ENCODE peak calls at places on chromosomes 1 and 21, in seven cellular contexts. A is body of pancreas, F is Right ventricle myocardium superior, Q is NCI-H510A, C is OCI-LY7, O is psoas muscle, P is Panc1. R is an unnamed sample.

GRCh38 chr21:38503588-38503987 is 5.3 kb upstream of the ERG start:
- DNase-seq in A (no peak), F (no peak), Q (no peak), C (no peak), O (no peak), P (no peak), R (no peak)

GRCh38 chr1:46442317-46443161 is 47.1 kb upstream of the DMBX1 start:
- DNase-seq in A (peak), F (peak), Q (peak), C (peak), O (peak), P (peak), R (peak)

GRCh38 chr1:26336477-26337205 is 17.3 kb downstream of the CRYBG2 start:
- DNase-seq in A (peak), F (peak), Q (peak), C (peak), O (peak), P (no peak), R (peak)

GRCh38 chr1:55712148-55712547 is 497.0 kb upstream of the USP24 start:
- DNase-seq in A (no peak), F (no peak), Q (no peak), C (no peak), O (no peak), P (no peak), R (no peak)

GRCh38 chr1:63929106-63929478 is 155.3 kb downstream of the ROR1 start:
- DNase-seq in A (no peak), F (no peak), Q (no peak), C (no peak), O (no peak), P (no peak), R (no peak)

GRCh38 chr1:7551442-7551841 is 219.7 kb upstream of the VAMP3 start:
- DNase-seq in A (no peak), F (no peak), Q (no peak), C (no peak), O (no peak), P (no peak), R (no peak)

GRCh38 chr1:210448293-210448892 is 119.7 kb downstream of the HHAT start:
- DNase-seq in A (peak), F (no peak), Q (peak), C (peak), O (no peak), P (peak), R (peak)

GRCh38 chr1:24253569-24253968 is 65.6 kb upstream of the GRHL3 start:
- DNase-seq in A (no peak), F (no peak), Q (no peak), C (peak), O (no peak), P (no peak), R (no peak)

GRCh38 chr1:229757226-229757625 is 131.2 kb downstream of the URB2 start:
- DNase-seq in A (no peak), F (no peak), Q (no peak), C (no peak), O (no peak), P (no peak), R (no peak)

GRCh38 chr1:182217071-182217470 is 155.6 kb upstream of the ZNF648 start:
- DNase-seq in A (no peak), F (no peak), Q (no peak), C (no peak), O (no peak), P (no peak), R (no peak)

GRCh38 chr1:218521414-218522169 is 176.5 kb downstream of the TGFB2 start:
- DNase-seq in A (peak), F (no peak), Q (no peak), C (peak), O (peak), P (no peak), R (no peak)

GRCh38 chr21:35070436-35070835 is 21.3 kb upstream of the RUNX1 start:
- DNase-seq in A (no peak), F (no peak), Q (peak), C (no peak), O (no peak), P (no peak), R (no peak)

GRCh38 chr1:110341872-110342331 is 2.7 kb downstream of the RBM15 start:
- DNase-seq in A (no peak), F (no peak), Q (no peak), C (no peak), O (no peak), P (no peak), R (no peak)

GRCh38 chr1:41862411-41863221 is 56.1 kb downstream of the HIVEP3 start:
- DNase-seq in A (no peak), F (no peak), Q (no peak), C (no peak), O (no peak), P (peak), R (no peak)

GRCh38 chr1:38376577-38376976 is 330.0 kb upstream of the POU3F1 start:
- DNase-seq in A (no peak), F (no peak), Q (no peak), C (no peak), O (no peak), P (no peak), R (no peak)

GRCh38 chr1:168301664-168302320 is 21.1 kb downstream of the TBX19 start:
- DNase-seq in A (no peak), F (no peak), Q (no peak), C (no peak), O (no peak), P (no peak), R (no peak)

GRCh38 chr1:203177471-203178039 is 1.9 kb upstream of the MYBPH start:
- DNase-seq in A (no peak), F (peak), Q (no peak), C (no peak), O (peak), P (no peak), R (no peak)

GRCh38 chr1:89594096-89594740 is 38.7 kb upstream of the LRRC8C start:
- DNase-seq in A (no peak), F (no peak), Q (no peak), C (no peak), O (no peak), P (no peak), R (no peak)

GRCh38 chr1:76835203-76835602 is 32.1 kb upstream of the ST6GALNAC5 start:
- DNase-seq in A (no peak), F (no peak), Q (no peak), C (no peak), O (no peak), P (no peak), R (no peak)

GRCh38 chr1:15835205-15835740 is 12.2 kb upstream of the SPEN start:
- DNase-seq in A (no peak), F (no peak), Q (peak), C (no peak), O (no peak), P (no peak), R (no peak)

GRCh38 chr1:12081648-12082396 is 18.7 kb downstream of the TNFRSF8 start:
- DNase-seq in A (no peak), F (no peak), Q (no peak), C (peak), O (no peak), P (no peak), R (no peak)

GRCh38 chr1:39139723-39140360 is 64.7 kb upstream of the MACF1 start:
- DNase-seq in A (no peak), F (no peak), Q (no peak), C (no peak), O (no peak), P (no peak), R (no peak)

GRCh38 chr1:186950547-186950946 is 121.8 kb downstream of the PLA2G4A start:
- DNase-seq in A (no peak), F (no peak), Q (no peak), C (no peak), O (no peak), P (no peak), R (no peak)

GRCh38 chr1:54813479-54814147 is 12.5 kb upstream of the TTC22 start:
- DNase-seq in A (no peak), F (no peak), Q (no peak), C (no peak), O (no peak), P (no peak), R (no peak)

GRCh38 chr1:41319803-41320711 is 41.2 kb upstream of the FOXO6 start:
- DNase-seq in A (peak), F (peak), Q (no peak), C (no peak), O (peak), P (no peak), R (no peak)

GRCh38 chr1:64841330-64842065 is 96.6 kb downstream of the RAVER2 start:
- DNase-seq in A (no peak), F (no peak), Q (no peak), C (no peak), O (no peak), P (no peak), R (no peak)

GRCh38 chr1:242828199-242828598 is 303.7 kb upstream of the PLD5 start:
- DNase-seq in A (no peak), F (no peak), Q (no peak), C (no peak), O (no peak), P (no peak), R (no peak)

GRCh38 chr1:7266561-7266960 is 481.3 kb downstream of the CAMTA1 start:
- DNase-seq in A (no peak), F (no peak), Q (no peak), C (no peak), O (no peak), P (no peak), R (no peak)

GRCh38 chr1:110380667-110381283 is 10.1 kb downstream of the SLC16A4 start:
- DNase-seq in A (no peak), F (no peak), Q (no peak), C (peak), O (no peak), P (no peak), R (no peak)

GRCh38 chr1:84615785-84616184 is 41.5 kb upstream of the CTBS start:
- DNase-seq in A (no peak), F (no peak), Q (no peak), C (no peak), O (no peak), P (no peak), R (no peak)

GRCh38 chr21:41374867-41375533 is 13.2 kb downstream of the MX2 start:
- DNase-seq in A (no peak), F (no peak), Q (no peak), C (no peak), O (no peak), P (no peak), R (no peak)

GRCh38 chr1:3717715-3718601 is 34.3 kb upstream of the CCDC27 start:
- DNase-seq in A (no peak), F (no peak), Q (no peak), C (peak), O (no peak), P (no peak), R (no peak)

GRCh38 chr1:16145030-16145987 is 10.6 kb downstream of the EPHA2 start:
- DNase-seq in A (peak), F (peak), Q (no peak), C (no peak), O (peak), P (peak), R (peak)

GRCh38 chr21:45448283-45448809 is 43.4 kb downstream of the COL18A1 start:
- DNase-seq in A (no peak), F (no peak), Q (no peak), C (no peak), O (no peak), P (no peak), R (no peak)

GRCh38 chr1:244796719-244797406 is 38.6 kb upstream of the COX20 start:
- DNase-seq in A (peak), F (no peak), Q (no peak), C (peak), O (no peak), P (peak), R (peak)

GRCh38 chr1:81179239-81179638 is 621.5 kb upstream of the ADGRL2 start:
- DNase-seq in A (no peak), F (no peak), Q (no peak), C (no peak), O (no peak), P (no peak), R (no peak)